ENCODE peak calls at places on chromosomes 3 and 15, in ten cellular contexts. F is epithelial cell of esophagus, P is endodermal cell, E is uterus, D is BJ, M is heart right ventricle, N is PC-3, R is esophagus squamous epithelium, Z is neural progenitor cell, L is GM23338. W is an unnamed sample.

GRCh38 chr3:52483577-52484495 is 11.3 kb upstream of the STAB1 start:
- DNase-seq in F (peak; percentile 68), P (peak; percentile 38), E (no peak), D (peak; percentile 91), M (no peak), N (no peak), R (no peak), Z (no peak), L (no peak), W (peak; percentile 41)

GRCh38 chr3:56800373-56801150 is 1.2 kb downstream of the ARHGEF3 start:
- DNase-seq in F (peak; percentile 80), P (peak; percentile 48), E (no peak), D (no peak), M (no peak), N (peak; percentile 15), R (no peak), Z (no peak), L (no peak), W (no peak)

GRCh38 chr3:42134867-42135464 is 43.8 kb downstream of the TRAK1 start:
- DNase-seq in F (peak; percentile 46), P (no peak), E (no peak), D (no peak), M (no peak), N (no peak), R (no peak), Z (no peak), L (no peak), W (no peak)

GRCh38 chr15:33618300-33618699 is 307.5 kb downstream of the RYR3 start:
- DNase-seq in F (no peak), P (no peak), E (no peak), D (no peak), M (no peak), N (no peak), R (no peak), Z (no peak), L (no peak), W (no peak)

GRCh38 chr3:186596568-186597287 is 16.1 kb upstream of the AHSG start:
- DNase-seq in F (peak; percentile 67), P (peak; percentile 77), E (no peak), D (no peak), M (no peak), N (no peak), R (no peak), Z (peak; percentile 48), L (peak; percentile 73), W (no peak)

GRCh38 chr3:52126036-52126435 is 28.2 kb downstream of the POC1A start:
- DNase-seq in F (no peak), P (no peak), E (no peak), D (no peak), M (no peak), N (no peak), R (no peak), Z (no peak), L (no peak), W (no peak)

GRCh38 chr3:189269356-189269755 is 97.6 kb downstream of the TPRG1 start:
- DNase-seq in F (peak; percentile 65), P (no peak), E (no peak), D (no peak), M (no peak), N (peak; percentile 41), R (no peak), Z (no peak), L (no peak), W (no peak)

GRCh38 chr3:14221902-14222301 is 43.3 kb downstream of the LSM3 start:
- DNase-seq in F (no peak), P (no peak), E (no peak), D (no peak), M (no peak), N (no peak), R (no peak), Z (no peak), L (no peak), W (no peak)

GRCh38 chr15:93035953-93036810 is 52.8 kb downstream of the RGMA start:
- DNase-seq in F (peak; percentile 49), P (peak; percentile 83), E (peak; percentile 24), D (no peak), M (no peak), N (peak; percentile 52), R (no peak), Z (peak; percentile 50), L (peak; percentile 69), W (no peak)

GRCh38 chr3:52352566-52352965 is 36.4 kb downstream of the DNAH1 start:
- DNase-seq in F (no peak), P (no peak), E (no peak), D (no peak), M (no peak), N (no peak), R (no peak), Z (no peak), L (no peak), W (no peak)

GRCh38 chr15:69403611-69404010 is 10.5 kb upstream of the KIF23 start:
- DNase-seq in F (peak; percentile 49), P (no peak), E (no peak), D (peak; percentile 83), M (no peak), N (peak; percentile 41), R (no peak), Z (no peak), L (no peak), W (peak; percentile 72)

GRCh38 chr3:66705071-66705470 is 204.2 kb upstream of the LRIG1 start:
- DNase-seq in F (no peak), P (no peak), E (no peak), D (no peak), M (no peak), N (no peak), R (no peak), Z (no peak), L (no peak), W (no peak)

GRCh38 chr3:66712210-66712609 is 211.4 kb upstream of the LRIG1 start:
- DNase-seq in F (peak; percentile 87), P (no peak), E (no peak), D (no peak), M (no peak), N (no peak), R (no peak), Z (no peak), L (peak; percentile 41), W (no peak)

DNA sequence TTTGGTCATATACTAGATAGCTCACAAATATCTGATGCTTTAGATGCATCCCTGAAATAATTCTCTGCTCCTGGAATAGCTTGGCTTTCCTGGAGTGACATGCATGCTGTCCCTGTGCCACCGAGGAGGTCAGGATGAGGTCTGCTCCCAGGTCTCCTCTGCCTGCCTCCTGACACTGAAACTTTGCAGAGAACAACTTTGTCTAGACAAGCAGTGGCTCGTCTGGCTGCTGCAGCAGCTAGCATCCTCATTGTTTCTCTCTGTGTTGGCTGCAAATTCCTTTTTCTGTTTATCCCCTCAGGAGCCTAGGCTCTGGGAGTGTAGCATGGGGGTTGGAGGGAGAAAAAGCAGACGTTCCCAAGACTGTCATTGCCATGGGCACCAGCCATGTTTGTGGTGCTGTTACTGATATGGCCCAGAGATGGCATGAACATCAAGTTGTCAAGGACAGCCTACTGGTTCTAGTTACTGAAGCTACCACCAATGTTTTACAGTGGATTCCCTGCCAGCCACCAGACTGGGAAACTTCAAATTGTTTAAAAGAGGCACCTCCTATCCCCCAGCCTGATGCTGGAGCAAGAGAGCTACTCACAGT is 208.7 kb upstream of the LRIG1 start:
- DNase-seq in F (peak; percentile 73), P (no peak), E (no peak), D (no peak), M (no peak), N (no peak), R (no peak), Z (peak; percentile 9), L (no peak), W (no peak)
- TF ChIP-seq CTCF in F (no peak), P (no peak), E (no peak), D (no peak), M (no peak), N (no peak), R (no peak), Z (no peak), L (no peak), W (no peak)

DNA sequence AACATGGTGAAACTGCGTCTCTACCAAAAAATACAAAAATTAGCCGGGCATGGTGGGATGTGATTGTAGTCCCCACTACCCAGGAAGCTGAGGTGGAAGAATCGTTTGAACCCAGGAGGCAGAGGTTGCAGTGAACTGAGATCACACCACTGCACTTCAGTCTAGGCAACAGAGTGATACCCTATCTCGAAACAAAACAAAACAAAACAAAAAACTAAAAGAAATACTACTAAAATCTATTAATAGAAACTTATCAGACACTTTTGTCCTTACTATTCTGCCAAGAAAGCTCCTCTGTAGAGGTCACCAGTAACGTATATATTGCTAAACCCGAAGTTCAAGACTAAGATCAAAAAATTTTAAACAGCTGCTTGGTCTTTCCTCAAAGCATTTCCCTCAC is 67.1 kb downstream of the SMARCC1 start:
- DNase-seq in F (no peak), P (no peak), E (no peak), D (no peak), M (no peak), N (no peak), R (no peak), Z (no peak), L (no peak), W (no peak)
- H3K4me3 ChIP-seq in F (no peak overlapping the region), P (no peak overlapping the region), E (no peak overlapping the region), D (no peak overlapping the region), M (no peak overlapping the region), N (no peak overlapping the region), R (no peak overlapping the region), Z (no peak overlapping the region), L (no peak overlapping the region), W (no peak overlapping the region)

DNA sequence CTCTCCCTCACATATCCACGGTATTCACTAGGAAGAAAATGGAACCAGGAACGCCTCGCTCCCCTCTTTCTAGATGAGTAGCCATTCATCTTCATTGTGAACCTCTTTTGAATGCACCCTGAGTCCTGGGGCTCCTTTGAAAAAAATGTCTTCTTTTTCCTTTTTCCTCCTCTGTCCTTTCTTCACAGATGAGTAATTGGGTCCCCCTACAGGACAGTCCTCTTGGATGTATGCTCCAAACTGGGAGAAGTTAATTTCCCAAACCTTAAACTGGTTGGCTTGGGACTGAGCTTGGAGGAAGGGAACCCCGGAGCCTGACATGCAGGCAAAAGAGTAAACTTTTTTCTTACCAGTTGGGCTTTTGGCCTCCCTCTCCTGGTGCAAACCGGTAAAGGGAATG is 108.8 kb downstream of the DPH6 start:
- DNase-seq in F (peak; percentile 6), P (peak; percentile 52), E (no peak), D (no peak), M (no peak), N (peak; percentile 37), R (no peak), Z (peak; percentile 7), L (peak; percentile 54), W (no peak)
- TF ChIP-seq CTCF in F (peak; percentile 20), P (peak; percentile 67), E (no peak), D (peak; percentile 43), M (no peak), N (peak; percentile 46), R (no peak), Z (peak; percentile 28), L (peak; percentile 47), W (peak; percentile 25)

GRCh38 chr3:43490640-43491185 is 131.1 kb downstream of the ANO10 start:
- DNase-seq in F (no peak), P (no peak), E (no peak), D (no peak), M (no peak), N (no peak), R (no peak), Z (no peak), L (no peak), W (no peak)
- H3K4me3 ChIP-seq in F (no peak overlapping the region), P (no peak overlapping the region), E (no peak overlapping the region), D (no peak overlapping the region), M (no peak overlapping the region), N (no peak overlapping the region), R (no peak overlapping the region), Z (no peak overlapping the region), L (no peak overlapping the region), W (no peak overlapping the region)

GRCh38 chr3:141844108-141844507 is 32.3 kb upstream of the ATP1B3 start:
- DNase-seq in F (no peak), P (no peak), E (no peak), D (no peak), M (no peak), N (no peak), R (no peak), Z (no peak), L (no peak), W (no peak)
- TF ChIP-seq CTCF in F (no peak), P (no peak), E (no peak), D (no peak), M (no peak), N (no peak), R (no peak), Z (no peak), L (no peak), W (no peak)